ENCODE peak calls at places on chromosomes 11 and 22, in eight cellular contexts. S is A549, O is IMR-90, D is PC-3, V is heart right ventricle, G is neural progenitor cell, Z is BE2C, K is GM23338. F is an unnamed sample. For H3K4me1, the result is how much of the 10 kb centered on the place peaks cover.

GRCh38 chr22:18031670-18032454 is 7.5 kb upstream of the MICAL3 start:
- DNase-seq in S (peak), O (peak), D (peak), V (no peak), G (no peak), Z (peak), K (no peak), F (no peak)

GRCh38 chr11:83971063-83971462 is 684.9 kb upstream of the CCDC90B start:
- DNase-seq in S (no peak), O (peak), D (no peak), V (no peak), G (no peak), Z (peak), K (peak), F (no peak)

GRCh38 chr22:50325444-50326224 is 1.2 kb downstream of the DENND6B start:
- DNase-seq in S (no peak), O (no peak), D (no peak), V (no peak), G (no peak), Z (no peak), K (no peak), F (no peak)

GRCh38 chr11:122342089-122342749 is 226.2 kb upstream of the BLID start:
- DNase-seq in S (no peak), O (peak), D (peak), V (no peak), G (no peak), Z (no peak), K (no peak), F (no peak)

GRCh38 chr11:69215216-69215615 is 59.5 kb downstream of the SMIM38 start:
- DNase-seq in S (no peak), O (no peak), D (no peak), V (no peak), G (no peak), Z (no peak), K (no peak), F (no peak)

GRCh38 chr22:29873943-29874342 is 9.0 kb upstream of the MTMR3 start:
- DNase-seq in S (no peak), O (no peak), D (no peak), V (no peak), G (no peak), Z (no peak), K (no peak), F (no peak)

GRCh38 chr11:111777094-111778046 is 11.2 kb upstream of the PPP2R1B start:
- DNase-seq in S (peak), O (peak), D (peak), V (no peak), G (peak), Z (peak), K (peak), F (no peak)

GRCh38 chr11:34633990-34634725 is 13.3 kb downstream of the EHF start:
- DNase-seq in S (no peak), O (peak), D (peak), V (no peak), G (no peak), Z (no peak), K (no peak), F (no peak)

GRCh38 chr22:29093501-29093921 is 20.7 kb downstream of the KREMEN1 start:
- DNase-seq in S (no peak), O (peak), D (no peak), V (no peak), G (no peak), Z (no peak), K (no peak), F (no peak)

GRCh38 chr22:17570851-17571631 is 7.7 kb downstream of the SLC25A18 start:
- DNase-seq in S (no peak), O (peak), D (no peak), V (peak), G (no peak), Z (no peak), K (no peak), F (peak)

GRCh38 chr11:62459080-62459479 is 40.2 kb downstream of the SCGB1A1 start:
- DNase-seq in S (no peak), O (peak), D (no peak), V (no peak), G (no peak), Z (no peak), K (no peak), F (no peak)

GRCh38 chr11:5553347-5553746 is 5.0 kb upstream of the OR52H1 start:
- DNase-seq in S (no peak), O (peak), D (peak), V (no peak), G (no peak), Z (no peak), K (no peak), F (no peak)

GRCh38 chr22:40818192-40818746 is 877 bp downstream of the SLC25A17 start:
- DNase-seq in S (no peak), O (no peak), D (peak), V (no peak), G (no peak), Z (no peak), K (no peak), F (no peak)
- TF ChIP-seq CTCF in S (no peak), O (no peak), D (no peak), V (no peak), G (no peak), Z (no peak), K (no peak), F (no peak)

GRCh38 chr22:42905217-42905616 is 48.1 kb upstream of the ARFGAP3 start:
- DNase-seq in S (no peak), O (no peak), D (no peak), V (peak), G (no peak), Z (no peak), K (no peak), F (no peak)
- H3K4me1 ChIP-seq in S (under half), O (under half), D (under half), V (half or more), G (under half), Z (under half), K (under half), F (under half)

DNA sequence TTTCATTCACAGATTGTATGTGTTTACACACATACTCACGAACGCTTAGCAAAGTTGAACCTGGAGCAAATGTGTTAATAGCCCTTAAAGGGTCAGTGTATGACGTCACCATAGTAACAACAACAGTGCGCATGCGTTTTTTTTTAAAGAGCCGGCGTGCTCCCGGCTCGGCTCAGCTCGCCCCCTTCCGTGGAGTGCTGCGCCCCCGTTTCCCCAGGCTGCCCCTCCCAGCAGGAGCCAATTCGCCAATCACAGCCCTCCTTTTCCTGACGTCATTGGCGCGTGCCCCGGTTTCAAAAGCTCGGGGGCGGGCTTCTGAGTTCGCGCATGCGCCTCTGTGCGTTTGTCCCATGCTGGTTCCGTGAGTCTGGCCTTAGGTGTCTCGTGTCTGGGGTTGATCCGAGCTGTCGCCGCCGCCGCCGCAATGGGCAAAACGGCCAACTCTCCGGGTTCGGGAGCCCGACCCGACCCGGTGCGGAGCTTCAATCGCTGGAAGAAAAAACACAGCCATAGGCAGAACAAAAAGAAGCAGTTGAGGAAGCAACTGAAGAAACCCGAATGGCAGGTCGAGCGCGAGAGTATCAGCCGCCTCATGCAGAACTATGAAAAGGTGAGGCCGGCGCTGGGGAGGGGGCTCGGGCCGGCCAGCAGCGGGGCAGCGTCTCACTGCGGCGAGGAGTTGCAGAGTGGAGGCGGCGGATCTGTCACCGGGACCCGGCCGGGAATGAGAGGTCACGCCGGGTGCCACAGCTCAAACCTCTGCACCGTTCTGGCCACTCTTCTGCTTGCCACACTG is at the start of gene DDX10:
- DNase-seq in S (peak), O (peak), D (peak), V (peak), G (peak), Z (peak), K (peak), F (peak)
- TF ChIP-seq CTCF in S (no peak), O (peak), D (peak), V (peak), G (peak), Z (peak), K (no peak), F (no peak)

GRCh38 chr11:129951883-129952262 is 50.8 kb downstream of the PRDM10 start:
- DNase-seq in S (no peak), O (no peak), D (no peak), V (no peak), G (no peak), Z (no peak), K (no peak), F (no peak)
- H3K4me1 ChIP-seq in S (under half), O (under half), D (under half), V (under half), G (under half), Z (under half), K (under half), F (under half)

DNA sequence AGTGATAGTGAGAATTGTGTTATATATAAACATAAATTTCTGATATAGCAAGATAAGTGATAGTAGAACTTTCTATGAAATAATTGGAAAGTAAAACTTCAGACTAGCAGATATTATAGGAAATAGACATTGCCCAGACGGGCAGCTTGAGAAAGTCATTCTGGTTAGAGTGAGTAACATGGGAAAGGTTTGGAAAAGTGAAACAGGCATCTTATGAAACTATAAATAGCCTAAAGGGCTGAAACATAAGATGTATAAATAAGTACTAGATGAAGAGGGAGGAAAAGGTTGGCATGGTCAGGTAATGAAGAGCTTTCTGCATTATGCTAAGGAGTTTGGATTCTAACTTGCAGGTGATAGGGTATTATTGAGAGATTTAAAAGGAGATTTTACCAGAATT is 101.3 kb downstream of the DYNC2H1 start:
- DNase-seq in S (no peak), O (peak), D (no peak), V (no peak), G (no peak), Z (no peak), K (no peak), F (no peak)
- TF ChIP-seq CTCF in S (no peak), O (no peak), D (no peak), V (no peak), G (no peak), Z (no peak), K (no peak), F (no peak)

GRCh38 chr22:26584010-26584409 is 5.9 kb downstream of the TPST2 start:
- DNase-seq in S (no peak), O (no peak), D (no peak), V (no peak), G (no peak), Z (no peak), K (no peak), F (no peak)
- H3K4me1 ChIP-seq in S (under half), O (under half), D (under half), V (half or more), G (under half), Z (under half), K (half or more), F (under half)

GRCh38 chr11:109853156-109853776 is 239.9 kb upstream of the ZC3H12C start:
- DNase-seq in S (no peak), O (peak), D (peak), V (no peak), G (peak), Z (peak), K (peak), F (no peak)
- TF ChIP-seq CTCF in S (peak), O (peak), D (peak), V (peak), G (peak), Z (peak), K (peak), F (no peak)

GRCh38 chr22:37507731-37508130 is 11.5 kb downstream of the CARD10 start:
- DNase-seq in S (no peak), O (no peak), D (no peak), V (no peak), G (no peak), Z (no peak), K (no peak), F (no peak)
- H3K4me1 ChIP-seq in S (half or more), O (under half), D (under half), V (half or more), G (under half), Z (under half), K (under half), F (under half)

DNA sequence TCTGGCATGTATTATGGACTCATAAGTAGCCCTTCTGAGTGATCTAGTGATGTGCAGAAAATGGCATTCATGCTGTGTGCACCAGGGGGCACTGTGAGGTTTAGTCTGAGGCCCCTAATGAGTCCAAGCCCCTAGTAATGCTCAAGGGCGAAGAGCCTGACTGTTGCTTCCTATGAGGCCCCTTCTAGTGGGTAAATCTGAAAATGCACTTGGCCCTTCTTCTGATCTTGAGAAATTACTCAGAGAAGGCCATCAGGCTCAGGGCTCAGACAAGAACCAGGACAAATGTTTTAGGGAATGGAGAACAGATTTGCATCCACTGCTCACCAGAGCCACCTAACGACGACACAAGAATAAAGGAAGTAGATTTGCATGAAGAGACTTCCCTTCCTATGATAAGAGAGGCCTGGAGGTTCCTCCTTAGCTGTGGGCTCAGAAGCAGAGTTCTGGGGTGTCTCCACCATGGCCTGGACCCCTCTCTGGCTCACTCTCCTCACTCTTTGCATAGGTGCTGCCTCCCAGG is 75.8 kb downstream of the GGTLC2 start:
- DNase-seq in S (no peak), O (peak), D (peak), V (no peak), G (peak), Z (peak), K (peak), F (no peak)
- TF ChIP-seq CTCF in S (peak), O (peak), D (peak), V (peak), G (peak), Z (peak), K (peak), F (no peak)

F was measured in lung.